ENCODE peak calls at places on chromosomes 7 and 10, in five cellular contexts. One of them, this sample, is unnamed. For H3K36me3 and H3K4me1, the result is how much of the 10 kb centered on the place peaks cover.

GRCh38 chr10:129958118-129958685 is 5.9 kb downstream of the EBF3 start:
- DNase-seq in CD8-positive, alpha-beta T cell: no peak
- DNase-seq in uterus: no peak
- DNase-seq in keratinocyte: no peak
- DNase-seq in heart right ventricle: no peak
- DNase-seq in this sample: no peak

GRCh38 chr10:117439243-117439912 is 64.1 kb upstream of the PDZD8 start:
- DNase-seq in CD8-positive, alpha-beta T cell: no peak
- DNase-seq in uterus: peak
- DNase-seq in keratinocyte: peak
- DNase-seq in heart right ventricle: no peak
- DNase-seq in this sample: no peak

GRCh38 chr10:109261231-109261630 is 662.1 kb downstream of the XPNPEP1 start:
- DNase-seq in CD8-positive, alpha-beta T cell: no peak
- DNase-seq in uterus: no peak
- DNase-seq in keratinocyte: no peak
- DNase-seq in heart right ventricle: no peak
- DNase-seq in this sample: no peak

GRCh38 chr7:54778696-54779285 is 19.8 kb upstream of the SEC61G start:
- DNase-seq in CD8-positive, alpha-beta T cell: no peak
- DNase-seq in uterus: no peak
- DNase-seq in keratinocyte: no peak
- DNase-seq in heart right ventricle: no peak
- DNase-seq in this sample: no peak

GRCh38 chr7:42893341-42894242 is 18.3 kb downstream of the C7orf25 start:
- DNase-seq in CD8-positive, alpha-beta T cell: no peak
- DNase-seq in uterus: no peak
- DNase-seq in keratinocyte: no peak
- DNase-seq in heart right ventricle: no peak
- DNase-seq in this sample: no peak

GRCh38 chr10:87619705-87620104 is 40.0 kb upstream of the PAPSS2 start:
- DNase-seq in CD8-positive, alpha-beta T cell: no peak
- DNase-seq in uterus: no peak
- DNase-seq in keratinocyte: no peak
- DNase-seq in heart right ventricle: no peak
- DNase-seq in this sample: no peak

GRCh38 chr7:66013938-66014337 is 31.9 kb upstream of the GUSB start:
- DNase-seq in CD8-positive, alpha-beta T cell: no peak
- DNase-seq in uterus: no peak
- DNase-seq in keratinocyte: no peak
- DNase-seq in heart right ventricle: peak
- DNase-seq in this sample: peak

GRCh38 chr10:119409906-119410305 is 132.6 kb downstream of the RGS10 start:
- DNase-seq in CD8-positive, alpha-beta T cell: no peak
- DNase-seq in uterus: no peak
- DNase-seq in keratinocyte: no peak
- DNase-seq in heart right ventricle: peak
- DNase-seq in this sample: no peak

GRCh38 chr7:139730746-139731612 is 46.8 kb downstream of the HIPK2 start:
- DNase-seq in CD8-positive, alpha-beta T cell: no peak
- DNase-seq in uterus: peak
- DNase-seq in keratinocyte: no peak
- DNase-seq in heart right ventricle: peak
- DNase-seq in this sample: no peak

GRCh38 chr7:149422914-149423285 is 38.0 kb downstream of the ZNF777 start:
- DNase-seq in CD8-positive, alpha-beta T cell: peak
- DNase-seq in uterus: no peak
- DNase-seq in keratinocyte: no peak
- DNase-seq in heart right ventricle: peak
- DNase-seq in this sample: no peak

GRCh38 chr10:102230264-102230860 is 4.3 kb downstream of the ELOVL3 start:
- DNase-seq in CD8-positive, alpha-beta T cell: peak
- DNase-seq in uterus: peak
- DNase-seq in keratinocyte: no peak
- DNase-seq in heart right ventricle: peak
- DNase-seq in this sample: peak

GRCh38 chr10:100882681-100883321 is 30.0 kb upstream of the SLF2 start:
- DNase-seq in CD8-positive, alpha-beta T cell: no peak
- DNase-seq in uterus: peak
- DNase-seq in keratinocyte: no peak
- DNase-seq in heart right ventricle: no peak
- DNase-seq in this sample: peak

GRCh38 chr7:140230862-140231778 is 54.3 kb upstream of the KDM7A start:
- DNase-seq in CD8-positive, alpha-beta T cell: peak
- DNase-seq in uterus: peak
- DNase-seq in keratinocyte: no peak
- DNase-seq in heart right ventricle: peak
- DNase-seq in this sample: no peak

GRCh38 chr10:122164815-122165491 is 106.1 kb upstream of the BTBD16 start:
- DNase-seq in CD8-positive, alpha-beta T cell: no peak
- DNase-seq in uterus: no peak
- DNase-seq in keratinocyte: no peak
- DNase-seq in heart right ventricle: no peak
- DNase-seq in this sample: no peak

GRCh38 chr10:5666324-5667220 is at the start of gene ASB13:
- DNase-seq in CD8-positive, alpha-beta T cell: peak
- DNase-seq in uterus: peak
- DNase-seq in keratinocyte: no peak
- DNase-seq in heart right ventricle: peak
- DNase-seq in this sample: peak

GRCh38 chr7:13071999-13072398 is 384.6 kb downstream of the ARL4A start:
- DNase-seq in CD8-positive, alpha-beta T cell: no peak
- DNase-seq in uterus: no peak
- DNase-seq in keratinocyte: no peak
- DNase-seq in heart right ventricle: no peak
- DNase-seq in this sample: no peak

GRCh38 chr7:151131622-151132293 is 35.7 kb downstream of the GBX1 start:
- DNase-seq in CD8-positive, alpha-beta T cell: no peak
- DNase-seq in uterus: no peak
- DNase-seq in keratinocyte: no peak
- DNase-seq in heart right ventricle: peak
- DNase-seq in this sample: no peak

GRCh38 chr10:46326066-46326465 is 39.3 kb downstream of the ANTXRL start:
- DNase-seq in CD8-positive, alpha-beta T cell: no peak
- DNase-seq in uterus: no peak
- DNase-seq in keratinocyte: no peak
- DNase-seq in heart right ventricle: no peak
- DNase-seq in this sample: no peak

GRCh38 chr10:97921581-97922377 is 72.1 kb downstream of the GOLGA7B start:
- DNase-seq in CD8-positive, alpha-beta T cell: no peak
- DNase-seq in uterus: no peak
- DNase-seq in keratinocyte: no peak
- DNase-seq in heart right ventricle: peak
- DNase-seq in this sample: no peak

GRCh38 chr10:34294137-34294536 is 521.0 kb downstream of the PARD3 start:
- DNase-seq in CD8-positive, alpha-beta T cell: no peak
- DNase-seq in uterus: no peak
- DNase-seq in keratinocyte: no peak
- DNase-seq in heart right ventricle: no peak
- DNase-seq in this sample: no peak

GRCh38 chr10:130787252-130787651 is 524.3 kb downstream of the TCERG1L start:
- DNase-seq in CD8-positive, alpha-beta T cell: no peak
- DNase-seq in uterus: no peak
- DNase-seq in keratinocyte: no peak
- DNase-seq in heart right ventricle: no peak
- DNase-seq in this sample: no peak

GRCh38 chr10:5595591-5596590 is 70.5 kb downstream of the ASB13 start:
- DNase-seq in CD8-positive, alpha-beta T cell: no peak
- DNase-seq in uterus: no peak
- DNase-seq in keratinocyte: peak
- DNase-seq in heart right ventricle: no peak
- DNase-seq in this sample: peak

GRCh38 chr10:75408911-75409885 is 7.6 kb upstream of the ZNF503 start:
- DNase-seq in CD8-positive, alpha-beta T cell: peak
- DNase-seq in uterus: peak
- DNase-seq in keratinocyte: no peak
- DNase-seq in heart right ventricle: peak
- DNase-seq in this sample: peak

GRCh38 chr7:54985405-54986360 is 33.1 kb upstream of the EGFR start:
- DNase-seq in CD8-positive, alpha-beta T cell: no peak
- DNase-seq in uterus: no peak
- DNase-seq in keratinocyte: peak
- DNase-seq in heart right ventricle: no peak
- DNase-seq in this sample: peak

GRCh38 chr10:88150338-88150737 is 286.9 kb downstream of the PTEN start:
- DNase-seq in CD8-positive, alpha-beta T cell: no peak
- DNase-seq in uterus: no peak
- DNase-seq in keratinocyte: no peak
- DNase-seq in heart right ventricle: no peak
- DNase-seq in this sample: peak

GRCh38 chr10:70666960-70667798 is 5.1 kb upstream of the ADAMTS14 start:
- DNase-seq in CD8-positive, alpha-beta T cell: no peak
- DNase-seq in uterus: no peak
- DNase-seq in keratinocyte: no peak
- DNase-seq in heart right ventricle: no peak
- DNase-seq in this sample: no peak

GRCh38 chr7:13948019-13948781 is 41.3 kb downstream of the ETV1 start:
- DNase-seq in CD8-positive, alpha-beta T cell: no peak
- DNase-seq in uterus: no peak
- DNase-seq in keratinocyte: no peak
- DNase-seq in heart right ventricle: no peak
- DNase-seq in this sample: no peak

GRCh38 chr7:121329460-121330052 is 756 bp downstream of the WNT16 start:
- DNase-seq in CD8-positive, alpha-beta T cell: no peak
- DNase-seq in uterus: peak
- DNase-seq in keratinocyte: no peak
- DNase-seq in heart right ventricle: no peak
- DNase-seq in this sample: no peak

GRCh38 chr7:47622586-47622945 is 40.7 kb upstream of the TNS3 start:
- DNase-seq in CD8-positive, alpha-beta T cell: no peak
- DNase-seq in uterus: no peak
- DNase-seq in keratinocyte: no peak
- DNase-seq in heart right ventricle: no peak
- DNase-seq in this sample: no peak

GRCh38 chr7:6276911-6277408 is 4.5 kb upstream of the CYTH3 start:
- DNase-seq in CD8-positive, alpha-beta T cell: no peak
- DNase-seq in uterus: no peak
- DNase-seq in keratinocyte: no peak
- DNase-seq in heart right ventricle: no peak
- DNase-seq in this sample: no peak

GRCh38 chr7:39588401-39588800 is 22.2 kb downstream of the YAE1 start:
- DNase-seq in CD8-positive, alpha-beta T cell: no peak
- DNase-seq in uterus: no peak
- DNase-seq in keratinocyte: no peak
- DNase-seq in heart right ventricle: no peak
- DNase-seq in this sample: no peak

GRCh38 chr7:79176859-79177477 is 276.5 kb downstream of the MAGI2 start:
- DNase-seq in CD8-positive, alpha-beta T cell: no peak
- DNase-seq in uterus: no peak
- DNase-seq in keratinocyte: no peak
- DNase-seq in heart right ventricle: no peak
- DNase-seq in this sample: peak

GRCh38 chr7:92808006-92808405 is 28.4 kb downstream of the CDK6 start:
- DNase-seq in CD8-positive, alpha-beta T cell: no peak
- DNase-seq in uterus: no peak
- DNase-seq in keratinocyte: no peak
- DNase-seq in heart right ventricle: no peak
- DNase-seq in this sample: no peak

GRCh38 chr10:89001428-89002072 is 11.0 kb downstream of the FAS start:
- DNase-seq in CD8-positive, alpha-beta T cell: no peak
- DNase-seq in uterus: no peak
- DNase-seq in keratinocyte: no peak
- DNase-seq in heart right ventricle: no peak
- DNase-seq in this sample: no peak

GRCh38 chr7:33185786-33186185 is 56.4 kb downstream of the BBS9 start:
- DNase-seq in CD8-positive, alpha-beta T cell: no peak
- DNase-seq in uterus: no peak
- DNase-seq in keratinocyte: no peak
- DNase-seq in heart right ventricle: no peak
- DNase-seq in this sample: no peak

GRCh38 chr7:138431517-138431916 is 28.5 kb upstream of the TRIM24 start:
- DNase-seq in CD8-positive, alpha-beta T cell: no peak
- DNase-seq in uterus: no peak
- DNase-seq in keratinocyte: peak
- DNase-seq in heart right ventricle: no peak
- DNase-seq in this sample: no peak
- H3K4me3 ChIP-seq in CD8-positive, alpha-beta T cell: no peak
- H3K4me3 ChIP-seq in uterus: no peak
- H3K4me3 ChIP-seq in keratinocyte: no peak
- H3K4me3 ChIP-seq in heart right ventricle: no peak
- H3K4me3 ChIP-seq in this sample: no peak

DNA sequence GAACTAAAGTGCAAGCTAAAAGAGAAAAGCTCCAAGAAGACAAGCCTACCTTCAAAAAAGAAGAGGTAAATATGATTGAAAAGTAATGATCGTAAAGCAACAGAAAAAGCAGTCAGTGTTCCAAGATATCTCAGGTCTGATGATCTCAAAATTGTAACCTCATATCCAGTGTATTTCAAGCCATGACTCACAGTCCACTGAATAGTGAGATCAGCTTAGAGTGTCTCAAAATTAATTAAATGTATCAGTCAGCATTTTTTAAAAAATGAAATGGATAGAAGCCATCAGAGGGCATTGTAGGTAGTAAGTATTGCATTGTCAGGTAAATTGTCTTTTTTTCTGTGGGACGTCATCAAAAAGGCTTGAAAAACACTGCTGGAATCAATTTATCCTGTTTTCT is 50.6 kb upstream of the AGBL3 start:
- DNase-seq in CD8-positive, alpha-beta T cell: no peak
- DNase-seq in uterus: no peak
- DNase-seq in keratinocyte: no peak
- DNase-seq in heart right ventricle: no peak
- DNase-seq in this sample: no peak
- H3K36me3 ChIP-seq in CD8-positive, alpha-beta T cell: under half
- H3K36me3 ChIP-seq in uterus: under half
- H3K36me3 ChIP-seq in keratinocyte: under half
- H3K36me3 ChIP-seq in heart right ventricle: half or more
- H3K36me3 ChIP-seq in this sample: half or more

GRCh38 chr7:129845178-129845971 is 107.4 kb downstream of the UBE2H start:
- DNase-seq in CD8-positive, alpha-beta T cell: no peak
- DNase-seq in uterus: no peak
- DNase-seq in keratinocyte: no peak
- DNase-seq in heart right ventricle: no peak
- DNase-seq in this sample: peak
- H3K4me1 ChIP-seq in CD8-positive, alpha-beta T cell: under half
- H3K4me1 ChIP-seq in uterus: under half
- H3K4me1 ChIP-seq in keratinocyte: under half
- H3K4me1 ChIP-seq in heart right ventricle: under half
- H3K4me1 ChIP-seq in this sample: under half

GRCh38 chr7:19106308-19107141 is 10.9 kb downstream of the TWIST1 start:
- DNase-seq in CD8-positive, alpha-beta T cell: no peak
- DNase-seq in uterus: no peak
- DNase-seq in keratinocyte: no peak
- DNase-seq in heart right ventricle: peak
- DNase-seq in this sample: peak
- H3K4me3 ChIP-seq in CD8-positive, alpha-beta T cell: no peak
- H3K4me3 ChIP-seq in uterus: peak
- H3K4me3 ChIP-seq in keratinocyte: no peak
- H3K4me3 ChIP-seq in heart right ventricle: peak
- H3K4me3 ChIP-seq in this sample: peak

This sample was measured in SJSA1.